ENCODE peak calls at places on chromosomes 4 and X, in eight cellular contexts. Y, R, X, I, P, J, F and W are unnamed samples. For H3K27me3, the result is how much of the 10 kb centered on the place peaks cover.

GRCh38 chr4:145882594-145882993 is 56.0 kb downstream of the ZNF827 start:
- DNase-seq in Y (no peak), R (no peak), X (no peak), I (no peak), P (no peak), J (no peak), F (no peak), W (no peak)

GRCh38 chr4:23033796-23034195 is 341.1 kb downstream of the GBA3 start:
- DNase-seq in Y (peak), R (no peak), X (no peak), I (no peak), P (no peak), J (no peak), F (no peak), W (no peak)

GRCh38 chrX:136656596-136656995 is 8.6 kb downstream of the CD40LG start:
- DNase-seq in Y (no peak), R (no peak), X (no peak), I (no peak), P (no peak), J (no peak), F (no peak), W (no peak)

GRCh38 chrX:74519870-74520269 is 94.6 kb downstream of the RLIM start:
- DNase-seq in Y (no peak), R (no peak), X (no peak), I (no peak), P (no peak), J (peak), F (no peak), W (no peak)

GRCh38 chr4:24843121-24843520 is 47.7 kb downstream of the SOD3 start:
- DNase-seq in Y (no peak), R (no peak), X (no peak), I (no peak), P (no peak), J (no peak), F (no peak), W (no peak)

GRCh38 chr4:175536852-175537453 is 275.1 kb downstream of the GPM6A start:
- DNase-seq in Y (peak), R (no peak), X (no peak), I (no peak), P (peak), J (no peak), F (no peak), W (no peak)

GRCh38 chr4:122706511-122706910 is 26.0 kb upstream of the BBS12 start:
- DNase-seq in Y (no peak), R (no peak), X (no peak), I (no peak), P (no peak), J (no peak), F (no peak), W (no peak)

GRCh38 chrX:2498781-2499302 is 1.9 kb downstream of the DHRSX start:
- DNase-seq in Y (peak), R (no peak), X (no peak), I (peak), P (no peak), J (no peak), F (no peak), W (peak)

GRCh38 chr4:1981251-1982055 is 27.3 kb downstream of the NELFA start:
- DNase-seq in Y (peak), R (no peak), X (no peak), I (no peak), P (no peak), J (no peak), F (peak), W (peak)

GRCh38 chrX:25067271-25068172 is 51.8 kb upstream of the ARX start:
- DNase-seq in Y (no peak), R (no peak), X (no peak), I (no peak), P (no peak), J (no peak), F (no peak), W (no peak)

GRCh38 chrX:584572-584971 is 46.0 kb upstream of the SHOX start:
- DNase-seq in Y (no peak), R (no peak), X (no peak), I (no peak), P (no peak), J (no peak), F (no peak), W (no peak)

GRCh38 chr4:17667653-17668201 is 53.3 kb downstream of the MED28 start:
- DNase-seq in Y (no peak), R (no peak), X (no peak), I (no peak), P (no peak), J (no peak), F (no peak), W (no peak)

GRCh38 chrX:129980540-129981206 is 1.8 kb upstream of the BCORL1 start:
- DNase-seq in Y (peak), R (peak), X (no peak), I (peak), P (no peak), J (peak), F (peak), W (peak)

GRCh38 chr4:145003675-145004074 is 94.3 kb downstream of the ANAPC10 start:
- DNase-seq in Y (no peak), R (no peak), X (no peak), I (no peak), P (no peak), J (no peak), F (no peak), W (no peak)

GRCh38 chrX:26262121-26262523 is 46.2 kb downstream of the MAGEB5 start:
- DNase-seq in Y (no peak), R (no peak), X (no peak), I (no peak), P (no peak), J (no peak), F (no peak), W (no peak)

GRCh38 chrX:12080265-12080664 is 58.0 kb upstream of the FRMPD4 start:
- DNase-seq in Y (peak), R (peak), X (no peak), I (peak), P (no peak), J (no peak), F (no peak), W (peak)

GRCh38 chr4:4333265-4333706 is 43.2 kb downstream of the ZBTB49 start:
- DNase-seq in Y (no peak), R (no peak), X (peak), I (peak), P (no peak), J (peak), F (no peak), W (no peak)

GRCh38 chr4:1842993-1843448 is 12.9 kb downstream of the LETM1 start:
- DNase-seq in Y (no peak), R (no peak), X (no peak), I (no peak), P (no peak), J (peak), F (no peak), W (no peak)

GRCh38 chr4:73193155-73193554 is 65.4 kb downstream of the ANKRD17 start:
- DNase-seq in Y (no peak), R (no peak), X (no peak), I (no peak), P (no peak), J (no peak), F (no peak), W (no peak)

GRCh38 chr4:17126306-17126978 is 228.0 kb upstream of the LDB2 start:
- DNase-seq in Y (no peak), R (no peak), X (no peak), I (no peak), P (no peak), J (no peak), F (no peak), W (no peak)

GRCh38 chr4:102358128-102358527 is 12.8 kb upstream of the SLC39A8 start:
- DNase-seq in Y (no peak), R (no peak), X (no peak), I (no peak), P (no peak), J (no peak), F (no peak), W (no peak)

GRCh38 chr4:71235321-71236206 is 103.3 kb upstream of the SLC4A4 start:
- DNase-seq in Y (no peak), R (no peak), X (no peak), I (no peak), P (no peak), J (no peak), F (no peak), W (peak)

GRCh38 chrX:77017093-77017492 is 430.1 kb upstream of the FGF16 start:
- DNase-seq in Y (no peak), R (no peak), X (no peak), I (no peak), P (no peak), J (no peak), F (no peak), W (no peak)

GRCh38 chr4:95362906-95363578 is 185.7 kb downstream of the UNC5C start:
- DNase-seq in Y (peak), R (no peak), X (no peak), I (no peak), P (no peak), J (no peak), F (no peak), W (peak)

GRCh38 chrX:80721186-80721585 is 88.5 kb downstream of the BRWD3 start:
- DNase-seq in Y (no peak), R (no peak), X (no peak), I (no peak), P (no peak), J (no peak), F (no peak), W (no peak)

GRCh38 chr4:148445071-148445902 is 3.1 kb upstream of the NR3C2 start:
- DNase-seq in Y (peak), R (peak), X (peak), I (peak), P (no peak), J (peak), F (peak), W (peak)

GRCh38 chr4:94545296-94545695 is 93.6 kb downstream of the PDLIM5 start:
- DNase-seq in Y (no peak), R (no peak), X (no peak), I (no peak), P (no peak), J (no peak), F (no peak), W (no peak)

DNA sequence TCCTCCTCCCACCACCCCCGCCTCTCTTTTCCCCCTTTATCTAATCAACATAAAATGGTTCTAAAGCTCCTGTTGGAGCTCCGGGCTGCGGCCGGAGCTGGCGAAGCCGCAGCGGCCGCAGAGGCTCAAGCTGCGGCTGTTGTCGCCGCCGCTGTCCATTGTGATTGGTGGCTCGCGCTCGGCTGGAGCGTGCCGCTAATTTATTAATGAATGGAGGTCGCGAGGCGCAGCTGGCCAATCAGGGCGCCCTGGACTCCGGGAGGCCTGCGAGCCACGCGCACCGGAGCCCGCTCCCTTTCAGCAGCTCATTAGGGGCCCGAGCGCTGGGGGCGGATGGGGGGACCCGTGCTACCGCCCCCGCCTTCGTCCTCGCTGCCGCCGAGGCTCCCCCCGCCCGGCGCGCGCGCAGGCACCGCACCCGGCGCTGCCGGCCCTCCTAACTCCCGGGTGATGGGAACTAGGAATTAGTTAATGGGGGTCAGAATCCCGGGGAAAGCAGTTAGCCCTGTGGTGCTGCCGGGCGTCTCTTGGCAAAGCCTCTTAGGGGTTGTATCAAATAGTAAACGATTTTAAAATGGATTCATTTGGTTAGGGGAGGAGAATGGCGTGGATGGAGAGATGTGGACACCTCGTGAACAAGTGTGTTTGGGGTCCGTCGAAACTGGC is 554 bp upstream of the NEUROG2 start:
- DNase-seq in Y (peak), R (no peak), X (no peak), I (no peak), P (no peak), J (no peak), F (no peak), W (peak)
- H3K4me3 ChIP-seq in Y (peak), R (peak), X (peak), I (no peak), P (peak), J (peak), F (peak), W (peak)

DNA sequence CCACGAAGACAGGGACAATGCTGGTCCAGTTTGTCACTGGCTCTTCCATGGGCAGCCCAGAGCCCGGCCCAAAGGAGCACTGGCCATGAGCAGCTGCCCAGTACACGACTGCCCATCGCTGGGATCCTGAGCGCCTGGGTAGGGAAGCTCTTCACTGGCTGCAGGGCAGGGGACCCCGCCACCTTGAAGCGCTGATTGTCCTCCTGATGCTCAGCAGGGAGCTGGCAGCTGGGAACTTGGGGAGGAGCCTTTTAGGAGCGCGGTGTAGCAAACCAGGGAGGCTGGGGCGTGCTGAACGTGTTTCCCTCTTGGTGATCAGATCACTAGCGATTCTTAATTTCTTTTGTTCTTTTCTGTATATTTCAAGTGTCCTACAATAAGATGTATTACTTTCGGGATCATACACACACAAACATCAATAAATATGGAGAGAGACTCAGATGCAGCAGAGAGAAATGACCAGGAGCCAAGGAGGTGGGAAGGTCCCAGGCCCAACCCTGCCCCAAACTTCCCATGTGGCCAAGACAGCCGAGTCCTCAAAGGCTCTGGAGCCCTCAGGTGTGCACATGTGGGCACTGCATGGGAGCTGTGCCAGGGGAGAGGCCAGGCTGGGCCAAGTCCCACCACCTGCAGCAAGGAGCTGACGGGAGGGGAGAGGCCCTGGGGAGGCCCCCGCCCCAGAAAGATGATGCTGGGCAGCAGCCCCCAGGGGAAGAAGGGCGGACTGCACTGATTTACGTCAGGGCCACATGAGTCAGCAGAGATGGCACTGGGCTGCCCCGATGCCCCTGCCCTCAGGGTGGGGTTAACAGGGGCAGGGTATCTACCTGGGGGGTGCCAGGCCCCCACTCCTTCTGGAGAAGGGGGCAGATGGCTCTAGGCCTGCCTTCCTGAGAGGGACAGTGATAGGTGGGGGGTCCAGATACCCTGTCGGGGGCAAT is 1.6 kb downstream of the L1CAM start:
- DNase-seq in Y (peak), R (no peak), X (no peak), I (no peak), P (no peak), J (no peak), F (peak), W (peak)
- TF ChIP-seq CTCF in Y (peak), R (no peak), X (no peak), I (no peak), P (no peak), J (no peak), F (no peak), W (peak)

GRCh38 chr4:41878170-41878941 is 56.9 kb upstream of the TMEM33 start:
- DNase-seq in Y (peak), R (no peak), X (no peak), I (no peak), P (no peak), J (no peak), F (peak), W (no peak)
- H3K27me3 ChIP-seq in Y (half or more), R (under half), X (under half), I (under half), P (under half), J (half or more), F (half or more), W (under half)

GRCh38 chr4:110636231-110636676 is 13.4 kb upstream of the PITX2 start:
- DNase-seq in Y (peak), R (no peak), X (no peak), I (no peak), P (no peak), J (no peak), F (peak), W (no peak)
- H3K4me3 ChIP-seq in Y (peak), R (no peak), X (peak), I (no peak), P (peak), J (peak), F (peak), W (peak)

GRCh38 chrX:30246769-30247489 is at the start of gene MAGEB1:
- DNase-seq in Y (peak), R (no peak), X (no peak), I (no peak), P (no peak), J (no peak), F (no peak), W (no peak)
- TF ChIP-seq CTCF in Y (peak), R (no peak), X (no peak), I (no peak), P (no peak), J (no peak), F (no peak), W (peak)

DNA sequence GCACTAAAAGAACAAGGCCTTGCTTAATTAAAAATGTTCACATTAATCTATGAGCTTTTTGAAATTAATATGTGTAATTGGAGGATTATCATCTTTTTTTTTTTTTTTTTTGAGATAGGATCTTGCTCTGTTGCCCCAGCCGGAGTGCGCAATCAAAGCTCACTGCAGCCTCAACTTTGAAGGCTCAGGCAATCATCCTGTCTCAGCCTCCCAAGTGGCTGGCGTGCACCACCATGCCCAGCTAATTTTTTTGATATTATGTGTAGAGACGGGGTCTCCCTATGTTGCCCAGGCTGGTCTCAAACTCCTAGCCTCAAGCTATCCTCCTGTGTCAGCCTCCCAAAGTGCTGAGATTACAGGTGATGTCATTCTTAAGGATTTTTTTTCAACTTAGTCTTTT is 20.0 kb downstream of the PRPS1 start:
- DNase-seq in Y (no peak), R (no peak), X (no peak), I (no peak), P (no peak), J (no peak), F (no peak), W (no peak)
- H3K27me3 ChIP-seq in Y (under half), R (under half), X (under half), I (under half), P (under half), J (under half), F (under half), W (under half)

DNA sequence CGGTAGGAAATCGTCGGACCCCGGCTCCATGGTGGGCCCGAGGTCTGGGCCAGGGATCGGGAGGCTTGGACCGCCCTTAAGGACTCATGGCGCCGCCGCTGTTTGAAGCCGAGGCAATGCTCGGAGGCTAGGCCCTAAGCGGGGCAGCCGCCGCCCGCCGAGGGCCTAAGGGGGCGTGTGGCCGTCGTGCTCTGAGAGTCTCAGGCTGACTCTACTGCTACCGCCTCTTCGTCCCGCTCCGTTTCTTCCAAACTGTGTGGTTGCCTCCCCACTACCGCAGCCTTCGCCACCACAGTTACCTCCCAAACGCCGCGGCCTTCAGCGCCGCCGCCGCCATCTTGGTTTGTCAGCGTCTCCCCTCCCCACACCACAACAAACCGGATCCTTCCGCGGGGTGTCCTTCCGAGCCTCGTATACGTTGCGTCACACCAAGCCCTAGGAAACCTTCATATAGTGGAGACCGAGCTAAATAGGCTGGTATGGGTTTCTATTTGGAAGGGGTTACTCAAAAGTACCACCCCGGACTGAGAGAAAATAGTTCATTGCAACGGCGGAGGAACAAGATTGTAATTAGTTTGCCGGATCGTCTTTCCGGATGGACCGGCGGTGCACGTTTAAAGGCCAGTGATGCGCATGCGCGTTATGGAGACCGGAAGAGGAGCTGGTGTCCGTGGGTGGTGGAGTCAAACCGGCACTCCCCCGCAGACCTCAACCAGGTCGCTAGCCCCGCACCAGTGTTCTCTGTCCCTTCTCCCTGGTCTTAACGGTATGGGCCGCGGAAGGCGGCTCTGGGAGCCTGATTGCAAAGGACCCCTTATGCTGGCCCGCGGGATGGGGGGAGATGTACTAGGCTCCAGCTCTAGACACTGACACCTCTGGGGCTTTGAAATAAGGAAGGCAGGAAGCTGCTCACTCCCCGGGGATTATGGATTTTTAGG is at the start of gene KDM5C:
- DNase-seq in Y (peak), R (peak), X (peak), I (peak), P (peak), J (peak), F (peak), W (peak)
- H3K4me3 ChIP-seq in Y (peak), R (peak), X (peak), I (peak), P (peak), J (peak), F (peak), W (peak)

GRCh38 chr4:10998826-10999225 is 314.3 kb upstream of the CLNK start:
- DNase-seq in Y (no peak), R (no peak), X (no peak), I (no peak), P (no peak), J (no peak), F (no peak), W (no peak)
- TF ChIP-seq CTCF in Y (no peak), R (no peak), X (no peak), I (no peak), P (no peak), J (no peak), F (no peak), W (no peak)

DNA sequence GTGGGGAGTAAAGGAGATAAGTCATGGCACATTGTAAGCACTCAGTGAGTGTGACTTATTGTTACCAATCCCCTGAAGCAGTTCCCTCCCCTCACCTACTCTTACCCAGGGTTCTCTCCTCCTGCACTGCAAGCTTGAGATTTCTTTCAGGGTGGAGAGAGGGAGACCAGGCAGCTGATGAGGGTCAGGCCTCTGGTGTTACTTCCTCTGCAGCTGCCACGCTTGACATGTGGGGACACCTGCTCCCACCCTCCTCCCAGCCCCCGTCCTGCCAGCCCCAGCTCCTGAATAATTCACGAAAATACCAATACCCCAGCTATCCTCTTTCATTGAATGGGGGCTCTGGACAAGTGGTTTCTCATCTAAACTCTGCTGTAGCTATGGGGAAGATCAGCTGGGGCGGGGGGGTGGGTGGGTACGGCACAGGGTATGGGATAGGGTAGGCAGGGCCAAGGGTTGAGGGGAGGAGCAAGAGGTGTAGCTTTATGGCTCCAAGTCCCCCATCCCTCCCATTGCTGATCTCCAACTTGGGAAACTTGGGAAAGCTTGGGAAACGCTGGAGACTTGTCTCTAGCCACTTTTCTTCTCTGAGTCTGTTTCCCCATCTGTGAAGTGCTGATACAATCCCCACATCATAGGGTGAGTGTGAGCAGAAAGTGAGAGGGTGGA is 148.5 kb upstream of the PJA1 start:
- DNase-seq in Y (no peak), R (no peak), X (no peak), I (no peak), P (no peak), J (no peak), F (no peak), W (no peak)
- H3K27me3 ChIP-seq in Y (under half), R (under half), X (under half), I (under half), P (under half), J (under half), F (under half), W (under half)